ENCODE peak calls at places on chromosome 11, in five cellular contexts. N is M059J; W is activated effector memory CD4-positive, alpha-beta T cell treated with Interleukin-2 at 50 U/mL for 16 hours; P is A172; Z is stimulated activated CD4-positive, alpha-beta T cell treated with anti-CD3 and anti-CD28 coated beads, Interleukin-4, amount 100 ng/mL, for 48 hours. E is an unnamed sample.

GRCh38 chr11:44751066-44751465 is 24.3 kb downstream of the TSPAN18 start:
- DNase-seq in W (no peak), N (no peak), Z (no peak), P (no peak), E (no peak)

GRCh38 chr11:114008331-114008730 is 33.4 kb downstream of the HTR3A start:
- DNase-seq in Z (no peak), W (no peak), P (no peak), N (no peak), E (no peak)

GRCh38 chr11:129694966-129695365 is 120.7 kb upstream of the TMEM45B start:
- DNase-seq in Z (no peak), W (no peak), P (peak; percentile 26), N (peak; percentile 75), E (no peak)

GRCh38 chr11:66936326-66936725 is 21.9 kb downstream of the PC start:
- DNase-seq in Z (no peak), W (no peak), P (no peak), N (peak; percentile 19), E (peak; percentile 69)

GRCh38 chr11:64007629-64008282 is 21.5 kb downstream of the OTUB1 start:
- DNase-seq in Z (no peak), W (no peak), N (no peak), P (no peak), E (peak; percentile 70)

GRCh38 chr11:518463-519202 is 11.6 kb upstream of the RNH1 start:
- DNase-seq in Z (peak; percentile 90), P (no peak), W (peak; percentile 84), N (no peak), E (peak; percentile 92)

GRCh38 chr11:8905528-8906165 is 5.3 kb upstream of the AKIP1 start:
- DNase-seq in N (peak; percentile 73), W (no peak), Z (no peak), P (peak; percentile 82), E (peak; percentile 66)

GRCh38 chr11:66388746-66389386 is 17.3 kb upstream of the SLC29A2 start:
- DNase-seq in P (peak; percentile 55), N (peak; percentile 83), W (peak; percentile 49), Z (peak; percentile 64), E (peak; percentile 71)

GRCh38 chr11:111327908-111328624 is 29.7 kb downstream of the POU2AF3 start:
- DNase-seq in W (no peak), P (no peak), Z (no peak), N (peak; percentile 82), E (no peak)